ENCODE peak calls at places on chromosomes 4 and X, in nine cellular contexts. P is fibroblast of the aortic adventitia; V is stimulated activated CD4-positive, alpha-beta T cell treated with anti-CD3 and anti-CD28 coated beads, Interleukin-15, amount 100 ng/mL, for 24 hours; Q is stimulated activated CD8-positive, alpha-beta memory T cell treated with anti-CD3 and anti-CD28 coated beads, Interleukin-4, amount 100 ng/mL, for 24 hours; H is AG10803; Y is sciatic nerve; M is right lobe of liver; R is left cardiac atrium; A is thoracic aorta. G is an unnamed sample.

GRCh38 chr4:26020083-26020668 is 106.2 kb downstream of the SMIM20 start:
- DNase-seq in P (peak), V (peak), Q (peak), H (peak), Y (no peak), M (no peak), R (no peak), A (no peak), G (peak)

GRCh38 chrX:10794203-10794630 is 173.8 kb upstream of the MID1 start:
- DNase-seq in P (no peak), V (no peak), Q (no peak), H (peak), Y (no peak), M (no peak), R (no peak), A (no peak), G (no peak)

GRCh38 chr4:105631818-105632400 is 76.6 kb downstream of the INTS12 start:
- DNase-seq in P (peak), V (no peak), Q (no peak), H (no peak), Y (no peak), M (no peak), R (no peak), A (no peak), G (no peak)

GRCh38 chr4:87120411-87121162 is 99.8 kb downstream of the KLHL8 start:
- DNase-seq in P (peak), V (no peak), Q (no peak), H (no peak), Y (peak), M (peak), R (peak), A (peak), G (peak)

GRCh38 chr4:93312299-93312698 is 516.3 kb upstream of the ATOH1 start:
- DNase-seq in P (no peak), V (no peak), Q (no peak), H (no peak), Y (no peak), M (no peak), R (no peak), A (no peak), G (no peak)

GRCh38 chr4:112650332-112650731 is 13.4 kb downstream of the LARP7 start:
- DNase-seq in P (no peak), V (no peak), Q (no peak), H (no peak), Y (no peak), M (no peak), R (no peak), A (no peak), G (no peak)

GRCh38 chr4:110260299-110260698 is 61.9 kb upstream of the ELOVL6 start:
- DNase-seq in P (no peak), V (no peak), Q (no peak), H (no peak), Y (no peak), M (no peak), R (no peak), A (no peak), G (no peak)

GRCh38 chr4:114734581-114734980 is 136.0 kb downstream of the UGT8 start:
- DNase-seq in P (no peak), V (no peak), Q (no peak), H (peak), Y (no peak), M (no peak), R (no peak), A (no peak), G (no peak)

GRCh38 chr4:109816082-109816442 is 500 bp downstream of the GAR1 start:
- DNase-seq in P (no peak), V (peak), Q (peak), H (no peak), Y (peak), M (peak), R (no peak), A (no peak), G (no peak)

GRCh38 chr4:88866862-88867550 is 169.4 kb upstream of the NAP1L5 start:
- DNase-seq in P (no peak), V (no peak), Q (no peak), H (no peak), Y (no peak), M (no peak), R (no peak), A (no peak), G (peak)

GRCh38 chrX:25278341-25278740 is 262.6 kb upstream of the ARX start:
- DNase-seq in P (no peak), V (no peak), Q (no peak), H (no peak), Y (no peak), M (no peak), R (no peak), A (no peak), G (no peak)

GRCh38 chr4:157048248-157048647 is 27.7 kb upstream of the GLRB start:
- DNase-seq in P (peak), V (no peak), Q (no peak), H (peak), Y (no peak), M (no peak), R (peak), A (no peak), G (peak)

GRCh38 chrX:10089378-10089795 is 67.4 kb upstream of the CLCN4 start:
- DNase-seq in P (peak), V (no peak), Q (no peak), H (no peak), Y (no peak), M (no peak), R (no peak), A (no peak), G (no peak)

GRCh38 chrX:51743179-51743957 is at the start of gene GSPT2:
- DNase-seq in P (peak), V (peak), Q (peak), H (peak), Y (peak), M (peak), R (peak), A (no peak), G (peak)

GRCh38 chrX:53718073-53718472 is 31.6 kb upstream of the HUWE1 start:
- DNase-seq in P (no peak), V (no peak), Q (no peak), H (no peak), Y (no peak), M (no peak), R (no peak), A (no peak), G (no peak)

GRCh38 chr4:153074501-153075255 is 129.6 kb upstream of the TRIM2 start:
- DNase-seq in P (no peak), V (no peak), Q (no peak), H (peak), Y (no peak), M (no peak), R (no peak), A (no peak), G (no peak)

GRCh38 chr4:64807821-64808220 is 398.6 kb upstream of the TECRL start:
- DNase-seq in P (no peak), V (no peak), Q (no peak), H (no peak), Y (no peak), M (no peak), R (no peak), A (no peak), G (no peak)

GRCh38 chrX:131762802-131763234 is 218.9 kb downstream of the OR13H1 start:
- DNase-seq in P (peak), V (no peak), Q (no peak), H (peak), Y (peak), M (no peak), R (peak), A (no peak), G (peak)

GRCh38 chrX:130091976-130092522 is 18.2 kb downstream of the ELF4 start:
- DNase-seq in P (no peak), V (peak), Q (peak), H (no peak), Y (no peak), M (peak), R (peak), A (no peak), G (no peak)

GRCh38 chr4:181845617-181846016 is 397.6 kb upstream of the TENM3 start:
- DNase-seq in P (no peak), V (no peak), Q (no peak), H (no peak), Y (no peak), M (no peak), R (no peak), A (no peak), G (no peak)

GRCh38 chrX:124226129-124226528 is 106.3 kb upstream of the TEX13D start:
- DNase-seq in P (no peak), V (no peak), Q (no peak), H (no peak), Y (no peak), M (no peak), R (no peak), A (no peak), G (no peak)

GRCh38 chr4:93018243-93018642 is 714.5 kb downstream of the GRID2 start:
- DNase-seq in P (no peak), V (no peak), Q (no peak), H (no peak), Y (no peak), M (no peak), R (no peak), A (no peak), G (no peak)

GRCh38 chr4:12957108-12957507 is 527.0 kb downstream of the RAB28 start:
- DNase-seq in P (no peak), V (no peak), Q (no peak), H (no peak), Y (no peak), M (no peak), R (no peak), A (no peak), G (no peak)

GRCh38 chr4:16001484-16001858 is 38.5 kb upstream of the FGFBP2 start:
- DNase-seq in P (peak), V (peak), Q (peak), H (peak), Y (peak), M (peak), R (peak), A (peak), G (peak)

GRCh38 chrX:120791013-120791643 is 84.5 kb downstream of the CT47B1 start:
- DNase-seq in P (peak), V (no peak), Q (no peak), H (peak), Y (peak), M (no peak), R (peak), A (peak), G (peak)

GRCh38 chrX:86002076-86002896 is 45.1 kb downstream of the CHM start:
- DNase-seq in P (peak), V (peak), Q (no peak), H (peak), Y (no peak), M (peak), R (no peak), A (no peak), G (peak)

GRCh38 chr4:175770555-175770954 is 41.5 kb downstream of the GPM6A start:
- DNase-seq in P (no peak), V (no peak), Q (no peak), H (peak), Y (no peak), M (no peak), R (no peak), A (no peak), G (no peak)

GRCh38 chr4:6540879-6541278 is 34.1 kb upstream of the MAN2B2 start:
- DNase-seq in P (no peak), V (no peak), Q (no peak), H (no peak), Y (no peak), M (no peak), R (no peak), A (no peak), G (no peak)